ENCODE peak calls at places on chromosome 21, in five cellular contexts. One of them, this sample, is unnamed.

GRCh38 chr21:21101911-21102310 is 103.7 kb downstream of the NCAM2 start:
- DNase-seq in tibial nerve: no peak
- DNase-seq in ovary: no peak
- DNase-seq in H1: no peak
- DNase-seq in K562: peak
- DNase-seq in this sample: no peak

GRCh38 chr21:46057710-46058241 is 40.1 kb upstream of the COL6A2 start:
- DNase-seq in tibial nerve: no peak
- DNase-seq in ovary: no peak
- DNase-seq in H1: no peak
- DNase-seq in K562: no peak
- DNase-seq in this sample: no peak

GRCh38 chr21:46183910-46184624 is at the start of gene SPATC1L:
- DNase-seq in tibial nerve: no peak
- DNase-seq in ovary: peak
- DNase-seq in H1: peak
- DNase-seq in K562: peak
- DNase-seq in this sample: peak

GRCh38 chr21:38948377-38948776 is 142.6 kb downstream of the ETS2 start:
- DNase-seq in tibial nerve: no peak
- DNase-seq in ovary: no peak
- DNase-seq in H1: no peak
- DNase-seq in K562: no peak
- DNase-seq in this sample: no peak

GRCh38 chr21:27536319-27536718 is 569.4 kb upstream of the ADAMTS5 start:
- DNase-seq in tibial nerve: no peak
- DNase-seq in ovary: no peak
- DNase-seq in H1: no peak
- DNase-seq in K562: no peak
- DNase-seq in this sample: no peak

GRCh38 chr21:28142692-28143091 is 850.0 kb downstream of the LTN1 start:
- DNase-seq in tibial nerve: no peak
- DNase-seq in ovary: no peak
- DNase-seq in H1: no peak
- DNase-seq in K562: no peak
- DNase-seq in this sample: no peak

GRCh38 chr21:38766987-38767722 is 38.6 kb upstream of the ETS2 start:
- DNase-seq in tibial nerve: no peak
- DNase-seq in ovary: no peak
- DNase-seq in H1: no peak
- DNase-seq in K562: no peak
- DNase-seq in this sample: no peak

GRCh38 chr21:16377857-16378256 is 648.1 kb downstream of the USP25 start:
- DNase-seq in tibial nerve: no peak
- DNase-seq in ovary: no peak
- DNase-seq in H1: no peak
- DNase-seq in K562: no peak
- DNase-seq in this sample: no peak

GRCh38 chr21:46001821-46002681 is 20.5 kb downstream of the COL6A1 start:
- DNase-seq in tibial nerve: no peak
- DNase-seq in ovary: peak
- DNase-seq in H1: no peak
- DNase-seq in K562: no peak
- DNase-seq in this sample: no peak

GRCh38 chr21:22855581-22855980 is 1857.4 kb downstream of the NCAM2 start:
- DNase-seq in tibial nerve: no peak
- DNase-seq in ovary: no peak
- DNase-seq in H1: no peak
- DNase-seq in K562: no peak
- DNase-seq in this sample: no peak

GRCh38 chr21:26115899-26116298 is 54.7 kb downstream of the APP start:
- DNase-seq in tibial nerve: no peak
- DNase-seq in ovary: no peak
- DNase-seq in H1: no peak
- DNase-seq in K562: no peak
- DNase-seq in this sample: no peak

GRCh38 chr21:27825035-27825434 is 858.1 kb upstream of the ADAMTS5 start:
- DNase-seq in tibial nerve: no peak
- DNase-seq in ovary: no peak
- DNase-seq in H1: no peak
- DNase-seq in K562: no peak
- DNase-seq in this sample: no peak

GRCh38 chr21:46078322-46078981 is 19.5 kb upstream of the COL6A2 start:
- DNase-seq in tibial nerve: peak
- DNase-seq in ovary: no peak
- DNase-seq in H1: no peak
- DNase-seq in K562: no peak
- DNase-seq in this sample: peak

GRCh38 chr21:40118527-40118926 is 251.3 kb downstream of the PCP4 start:
- DNase-seq in tibial nerve: no peak
- DNase-seq in ovary: no peak
- DNase-seq in H1: no peak
- DNase-seq in K562: no peak
- DNase-seq in this sample: no peak

GRCh38 chr21:25039461-25040380 is 567.6 kb downstream of the MRPL39 start:
- DNase-seq in tibial nerve: no peak
- DNase-seq in ovary: no peak
- DNase-seq in H1: no peak
- DNase-seq in K562: no peak
- DNase-seq in this sample: no peak

GRCh38 chr21:14116080-14116481 is 94.7 kb downstream of the LIPI start:
- DNase-seq in tibial nerve: no peak
- DNase-seq in ovary: no peak
- DNase-seq in H1: no peak
- DNase-seq in K562: no peak
- DNase-seq in this sample: peak

GRCh38 chr21:41641821-41642368 is 125.0 kb downstream of the RIPK4 start:
- DNase-seq in tibial nerve: peak
- DNase-seq in ovary: peak
- DNase-seq in H1: no peak
- DNase-seq in K562: no peak
- DNase-seq in this sample: no peak

GRCh38 chr21:35159881-35160280 is 110.8 kb upstream of the RUNX1 start:
- DNase-seq in tibial nerve: no peak
- DNase-seq in ovary: no peak
- DNase-seq in H1: no peak
- DNase-seq in K562: no peak
- DNase-seq in this sample: no peak

DNA sequence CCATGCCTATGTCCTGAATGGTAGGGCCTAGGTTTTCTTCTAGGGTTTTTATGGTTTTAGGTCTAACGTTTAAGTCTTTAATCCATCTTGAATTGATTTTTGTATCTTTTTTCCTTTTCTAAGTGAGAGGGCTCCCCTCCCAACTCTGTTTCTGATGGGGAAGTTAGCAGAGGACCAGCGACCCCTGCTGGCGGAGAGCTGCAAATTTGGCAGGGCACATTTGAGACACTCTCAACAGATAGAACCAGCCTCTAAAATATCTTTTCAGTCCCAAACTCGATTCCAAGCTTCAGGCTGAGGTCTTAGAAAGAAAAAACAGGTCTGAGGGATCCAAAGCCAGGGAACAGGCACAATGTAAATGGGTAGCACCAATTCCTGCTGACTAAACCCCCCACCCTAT is 32.5 kb downstream of the LRRC3 start:
- DNase-seq in tibial nerve: no peak
- DNase-seq in ovary: no peak
- DNase-seq in H1: peak
- DNase-seq in K562: peak
- DNase-seq in this sample: no peak
- TF ChIP-seq CTCF in tibial nerve: peak
- TF ChIP-seq CTCF in ovary: no peak
- TF ChIP-seq CTCF in H1: peak
- TF ChIP-seq CTCF in K562: peak
- TF ChIP-seq CTCF in this sample: peak

DNA sequence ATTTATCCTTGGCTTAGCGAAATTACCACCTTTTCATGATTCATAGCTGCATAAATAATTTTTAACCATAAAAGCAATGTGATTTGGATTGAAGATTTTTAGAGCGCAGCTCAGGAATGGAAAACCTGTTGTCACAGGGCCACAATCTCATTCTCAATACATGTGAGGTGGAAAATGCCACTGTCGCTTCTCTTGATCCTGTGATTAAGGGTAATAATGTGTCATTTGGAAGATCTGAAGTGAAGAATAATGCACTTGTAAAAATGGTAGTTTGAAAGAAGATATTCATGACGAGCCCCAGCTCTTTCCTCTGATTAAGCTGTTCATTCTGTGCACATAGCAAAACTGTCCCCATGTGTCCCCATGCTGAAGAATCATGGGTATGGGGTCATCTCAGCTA is 230.4 kb downstream of the BACH1 start:
- DNase-seq in tibial nerve: no peak
- DNase-seq in ovary: no peak
- DNase-seq in H1: no peak
- DNase-seq in K562: no peak
- DNase-seq in this sample: no peak
- TF ChIP-seq EP300 in tibial nerve: no peak
- TF ChIP-seq EP300 in ovary: no peak
- TF ChIP-seq EP300 in H1: no peak
- TF ChIP-seq EP300 in K562: no peak
- TF ChIP-seq EP300 in this sample: no peak

GRCh38 chr21:44939532-44940115 is at the start of gene SLX9:
- DNase-seq in tibial nerve: no peak
- DNase-seq in ovary: peak
- DNase-seq in H1: no peak
- DNase-seq in K562: peak
- DNase-seq in this sample: no peak
- TF ChIP-seq POLR2A in tibial nerve: no peak
- TF ChIP-seq POLR2A in ovary: peak
- TF ChIP-seq POLR2A in H1: no peak
- TF ChIP-seq POLR2A in K562: peak
- TF ChIP-seq POLR2A in this sample: peak

DNA sequence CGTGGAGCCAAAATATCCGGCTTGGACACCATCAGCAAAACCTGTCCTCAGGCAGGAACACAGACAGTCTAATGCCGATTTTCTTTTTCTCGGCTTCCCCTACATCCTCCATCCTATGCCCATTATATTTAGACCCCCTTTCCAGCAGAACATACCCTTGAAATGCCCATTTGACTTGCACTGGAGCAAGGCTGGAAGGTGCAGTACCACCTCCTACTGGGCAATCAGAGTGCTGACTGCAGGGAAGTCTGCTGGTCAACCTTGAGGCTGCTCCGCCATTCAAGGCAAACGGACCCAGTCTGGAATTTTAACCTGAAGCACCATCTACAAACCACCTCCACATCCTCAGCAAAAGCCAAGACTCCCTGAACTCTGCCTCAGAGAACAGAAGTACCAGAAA is 79.5 kb downstream of the TIAM1 start:
- DNase-seq in tibial nerve: no peak
- DNase-seq in ovary: no peak
- DNase-seq in H1: no peak
- DNase-seq in K562: no peak
- DNase-seq in this sample: no peak
- TF ChIP-seq CTCF in tibial nerve: no peak
- TF ChIP-seq CTCF in ovary: no peak
- TF ChIP-seq CTCF in H1: peak
- TF ChIP-seq CTCF in K562: peak
- TF ChIP-seq CTCF in this sample: no peak

GRCh38 chr21:15140321-15141019 is 75.7 kb upstream of the NRIP1 start:
- DNase-seq in tibial nerve: no peak
- DNase-seq in ovary: no peak
- DNase-seq in H1: no peak
- DNase-seq in K562: no peak
- DNase-seq in this sample: no peak
- TF ChIP-seq EP300 in tibial nerve: no peak
- TF ChIP-seq EP300 in ovary: no peak
- TF ChIP-seq EP300 in H1: no peak
- TF ChIP-seq EP300 in K562: no peak
- TF ChIP-seq EP300 in this sample: no peak

DNA sequence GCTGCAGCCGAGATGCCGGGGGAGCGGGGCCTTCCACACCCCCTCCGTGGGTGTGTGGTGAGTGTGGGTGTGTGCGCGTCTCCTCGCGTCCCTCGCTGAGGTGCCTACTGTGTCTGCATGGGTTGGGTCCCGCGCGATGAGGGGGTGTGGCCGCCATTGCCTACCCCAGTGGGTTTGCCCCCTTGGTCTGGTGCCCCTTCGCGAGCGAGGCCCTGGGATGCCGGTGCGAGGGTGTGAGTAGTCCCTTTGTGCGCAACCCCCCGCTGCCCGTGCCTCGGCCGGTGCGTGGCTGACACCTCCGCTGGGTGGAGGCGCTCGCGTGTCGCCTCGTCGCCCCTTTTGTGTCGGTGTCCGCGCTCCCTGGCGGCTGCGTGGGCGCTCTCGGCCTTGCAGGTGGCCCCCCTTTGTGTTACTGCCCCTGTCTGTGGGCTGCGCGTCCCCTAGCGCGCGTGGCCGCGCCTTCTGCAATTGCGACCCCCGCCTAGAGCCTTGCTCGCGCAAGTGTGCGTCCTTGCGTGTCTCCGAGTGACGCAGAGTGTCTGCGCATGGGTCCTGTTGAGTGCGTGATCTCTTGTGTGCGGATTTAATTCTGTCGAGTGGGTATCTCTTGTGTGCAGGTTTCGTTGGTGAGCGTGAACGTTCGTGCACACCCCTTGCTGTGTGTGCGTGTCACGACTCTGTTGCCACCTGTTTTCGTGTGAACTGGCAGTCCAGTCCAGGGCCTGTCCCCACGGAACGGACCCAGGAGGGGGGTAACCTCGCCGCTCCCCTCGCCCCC is 552 bp downstream of the TTC3 start:
- DNase-seq in tibial nerve: peak
- DNase-seq in ovary: peak
- DNase-seq in H1: no peak
- DNase-seq in K562: peak
- DNase-seq in this sample: no peak
- TF ChIP-seq POLR2A in tibial nerve: no peak
- TF ChIP-seq POLR2A in ovary: no peak
- TF ChIP-seq POLR2A in H1: no peak
- TF ChIP-seq POLR2A in K562: no peak
- TF ChIP-seq POLR2A in this sample: no peak

This sample was measured in esophagus muscularis mucosa.